ENCODE peak calls at places on chromosomes 4 and X, in eight cellular contexts. K is mesothelial cell of epicardium, F is HFFc6, L is cardiac muscle cell, Y is fibroblast of lung, D is stomach, H is dorsolateral prefrontal cortex, Z is endothelial cell. B is an unnamed sample.

GRCh38 chr4:41024556-41025491 is 189.5 kb downstream of the APBB2 start:
- DNase-seq in K (no peak), F (no peak), L (no peak), Y (peak), D (no peak), H (no peak), Z (no peak), B (no peak)

GRCh38 chr4:24382381-24382780 is 202.0 kb downstream of the DHX15 start:
- DNase-seq in K (no peak), F (no peak), L (no peak), Y (peak), D (no peak), H (no peak), Z (no peak), B (no peak)

GRCh38 chr4:122814426-122814825 is 12.2 kb upstream of the FGF2 start:
- DNase-seq in K (no peak), F (no peak), L (no peak), Y (no peak), D (no peak), H (no peak), Z (no peak), B (no peak)

GRCh38 chrX:10326578-10326977 is 169.8 kb downstream of the CLCN4 start:
- DNase-seq in K (no peak), F (no peak), L (no peak), Y (no peak), D (no peak), H (no peak), Z (no peak), B (no peak)

GRCh38 chrX:101415180-101416130 is 7.4 kb downstream of the HNRNPH2 start:
- DNase-seq in K (no peak), F (peak), L (peak), Y (peak), D (no peak), H (no peak), Z (peak), B (no peak)

GRCh38 chrX:41561045-41561444 is 113.9 kb downstream of the NYX start:
- DNase-seq in K (no peak), F (peak), L (no peak), Y (peak), D (no peak), H (no peak), Z (peak), B (no peak)

GRCh38 chr4:74308215-74308614 is at the start of gene EPGN:
- DNase-seq in K (no peak), F (no peak), L (no peak), Y (peak), D (no peak), H (no peak), Z (no peak), B (no peak)

GRCh38 chr4:65566473-65566872 is 103.8 kb downstream of the EPHA5 start:
- DNase-seq in K (no peak), F (no peak), L (no peak), Y (no peak), D (no peak), H (no peak), Z (no peak), B (no peak)

DNA sequence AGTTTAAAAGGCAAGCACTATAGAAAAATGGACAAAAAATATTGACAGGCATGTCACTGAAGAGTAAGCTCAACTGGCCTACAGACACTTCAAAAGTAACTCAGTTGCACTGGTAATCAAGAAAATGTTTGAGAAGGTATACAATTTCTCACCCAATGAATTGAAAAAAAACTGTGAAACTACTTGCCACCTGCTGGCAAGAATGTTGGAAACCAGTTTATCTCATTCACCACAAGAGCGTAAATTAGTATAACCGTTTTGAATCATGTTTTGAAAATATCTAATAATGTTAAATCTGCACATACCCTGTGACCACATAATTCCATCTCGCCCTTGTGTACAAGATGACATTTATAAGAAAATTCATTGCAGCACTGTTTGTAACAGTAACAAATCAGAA is 31.7 kb downstream of the TXK start:
- DNase-seq in K (no peak), F (no peak), L (no peak), Y (no peak), D (no peak), H (no peak), Z (no peak), B (no peak)
- TF ChIP-seq CTCF in K (peak), F (peak), L (peak), Y (no peak), D (no peak), H (no peak), Z (peak), B (no peak)

GRCh38 chrX:125132274-125132673 is 187.4 kb upstream of the TEX13C start:
- DNase-seq in K (no peak), F (no peak), L (no peak), Y (no peak), D (no peak), H (no peak), Z (no peak), B (no peak)

DNA sequence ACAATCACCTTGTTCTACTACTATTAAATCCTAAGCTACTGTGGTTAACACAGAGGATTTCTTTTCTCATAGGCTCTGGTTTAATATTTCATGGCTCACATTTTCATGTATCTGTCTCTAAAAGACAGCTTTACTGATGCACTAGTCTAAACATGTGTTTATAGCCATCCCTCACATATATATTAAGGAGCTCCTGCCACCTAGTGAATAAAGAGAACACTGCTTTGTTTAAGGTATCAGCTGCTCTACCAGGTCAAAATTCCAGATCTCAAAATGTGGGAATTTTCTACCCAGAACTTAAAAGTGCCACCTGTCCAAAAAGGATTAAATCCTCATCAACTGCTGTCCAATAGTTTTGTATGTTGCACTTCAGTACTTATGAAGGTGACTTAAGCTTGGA is 188.5 kb upstream of the TEX13C start:
- DNase-seq in K (no peak), F (no peak), L (peak), Y (no peak), D (no peak), H (no peak), Z (no peak), B (no peak)
- TF ChIP-seq CTCF in K (no peak), F (no peak), L (no peak), Y (no peak), D (no peak), H (no peak), Z (no peak), B (no peak)

GRCh38 chr4:133483600-133484246 is 334.6 kb downstream of the PCDH10 start:
- DNase-seq in K (no peak), F (peak), L (peak), Y (peak), D (no peak), H (no peak), Z (peak), B (no peak)
- TF ChIP-seq CTCF in K (no peak), F (peak), L (peak), Y (peak), D (no peak), H (peak), Z (no peak), B (no peak)

GRCh38 chr4:153535735-153536494 is 69.8 kb downstream of the TMEM131L start:
- DNase-seq in K (no peak), F (peak), L (no peak), Y (no peak), D (no peak), H (no peak), Z (no peak), B (no peak)
- TF ChIP-seq CTCF in K (no peak), F (no peak), L (no peak), Y (no peak), D (no peak), H (no peak), Z (no peak), B (no peak)

GRCh38 chr4:160808174-160808573 is 1355.6 kb downstream of the FSTL5 start:
- DNase-seq in K (no peak), F (no peak), L (no peak), Y (no peak), D (no peak), H (no peak), Z (no peak), B (no peak)
- TF ChIP-seq CTCF in K (peak), F (no peak), L (no peak), Y (no peak), D (no peak), H (no peak), Z (peak), B (no peak)

DNA sequence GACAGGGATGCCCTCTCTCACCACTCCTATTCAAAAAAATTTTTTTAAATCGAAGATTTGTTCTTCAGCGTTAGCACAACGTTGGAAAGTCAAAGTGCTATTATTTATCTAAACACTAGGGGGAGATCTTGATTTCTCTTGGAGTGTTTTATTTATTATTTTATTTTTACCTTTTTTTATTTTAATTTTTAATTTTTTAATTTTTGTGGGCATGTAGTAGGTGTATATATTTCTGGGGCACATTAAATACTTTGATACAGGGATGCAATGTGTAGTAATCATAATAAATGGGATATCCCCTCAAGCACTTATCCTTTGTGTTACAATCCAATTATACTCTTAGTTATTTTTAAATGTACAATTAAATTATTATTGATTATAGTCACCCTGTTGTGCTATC is 37.4 kb upstream of the SLC10A4 start:
- DNase-seq in K (no peak), F (peak), L (peak), Y (no peak), D (no peak), H (no peak), Z (no peak), B (no peak)
- TF ChIP-seq CTCF in K (peak), F (peak), L (peak), Y (peak), D (no peak), H (peak), Z (peak), B (peak)

GRCh38 chrX:154029439-154029838 is 9.7 kb upstream of the IRAK1 start:
- DNase-seq in K (no peak), F (no peak), L (no peak), Y (no peak), D (no peak), H (no peak), Z (no peak), B (no peak)
- TF ChIP-seq CTCF in K (no peak), F (no peak), L (no peak), Y (no peak), D (no peak), H (no peak), Z (no peak), B (no peak)

DNA sequence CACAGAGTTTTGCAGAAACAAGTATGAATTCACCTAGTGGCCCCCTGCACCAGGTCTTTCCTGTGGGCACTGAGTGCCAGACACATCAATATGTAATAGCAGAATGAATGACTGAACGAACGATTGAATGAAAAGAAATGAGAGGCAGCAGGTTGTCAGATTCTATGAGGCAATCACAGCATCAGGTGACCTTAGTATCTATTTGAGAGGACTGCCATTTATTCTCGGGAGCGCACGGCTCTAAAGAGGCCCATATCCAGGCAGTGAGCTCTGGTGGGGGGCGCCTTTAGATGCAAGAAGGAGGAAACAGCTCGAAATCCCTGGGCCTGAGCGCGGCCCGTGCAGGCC is 529 bp upstream of the SLC25A4 start:
- DNase-seq in K (no peak), F (no peak), L (no peak), Y (no peak), D (no peak), H (no peak), Z (no peak), B (no peak)
- TF ChIP-seq CTCF in K (no peak), F (no peak), L (no peak), Y (no peak), D (no peak), H (no peak), Z (no peak), B (no peak)

B was measured in natural killer cell.